ENCODE peak calls at places on chromosomes 6 and 20, in five cellular contexts. A, O, N, J and T are unnamed samples.
A peak's percentile ranks its signal among the peaks of the same experiment; 100 is the strongest.

GRCh38 chr6:42099340-42100028 is 42.9 kb downstream of the C6orf132 start:
- DNase-seq in A (peak; percentile 78), N (no peak), J (no peak), O (peak; percentile 64), T (peak; percentile 64)

GRCh38 chr6:158870418-158870957 is 51.3 kb upstream of the EZR start:
- DNase-seq in J (no peak), N (no peak), O (no peak), A (no peak), T (no peak)

GRCh38 chr20:4341804-4342560 is 326.6 kb upstream of the RNF24 start:
- DNase-seq in A (peak; percentile 75), N (no peak), J (no peak), O (peak; percentile 68), T (peak; percentile 11)

GRCh38 chr20:16392346-16392745 is 180.9 kb downstream of the KIF16B start:
- DNase-seq in N (no peak), O (no peak), A (no peak), J (no peak), T (no peak)

GRCh38 chr6:82022614-82023102 is 224.9 kb downstream of the IBTK start:
- DNase-seq in A (peak; percentile 85), J (no peak), O (peak; percentile 74), N (no peak), T (peak; percentile 76)

GRCh38 chr6:52509281-52510212 is 67.3 kb downstream of the TRAM2 start:
- DNase-seq in J (no peak), A (no peak), O (peak; percentile 73), N (no peak), T (no peak)

GRCh38 chr6:33112148-33112547 is 36.4 kb downstream of the HLA-DPB1 start:
- DNase-seq in N (no peak), O (peak; percentile 49), A (peak; percentile 51), J (no peak), T (peak; percentile 62)

GRCh38 chr6:161050134-161050765 is 58.7 kb downstream of the MAP3K4 start:
- DNase-seq in J (no peak), N (no peak), A (no peak), O (no peak), T (no peak)

GRCh38 chr6:28357036-28357435 is 7.3 kb downstream of the ZKSCAN3 start:
- DNase-seq in J (no peak), A (peak; percentile 42), O (no peak), N (peak; percentile 48), T (no peak)

GRCh38 chr6:7673063-7673536 is 52.8 kb upstream of the BMP6 start:
- DNase-seq in A (peak; percentile 87), N (peak; percentile 89), J (no peak), O (peak; percentile 8), T (peak; percentile 69)

GRCh38 chr20:25087186-25087929 is 5.4 kb upstream of the VSX1 start:
- DNase-seq in J (no peak), A (no peak), N (no peak), O (no peak), T (no peak)

GRCh38 chr20:17947474-17947815 is 21.1 kb downstream of the SNX5 start:
- DNase-seq in O (no peak), N (no peak), J (no peak), A (no peak), T (no peak)

GRCh38 chr20:49999329-49999728 is 16.5 kb downstream of the SNAI1 start:
- DNase-seq in J (no peak), O (no peak), A (no peak), N (no peak), T (no peak)